ENCODE peak calls at places on chromosome 20, in six cellular contexts. One of them, this sample, is unnamed.

GRCh38 chr20:36666181-36666740 is 20.3 kb upstream of the SLA2 start:
- DNase-seq in activated CD8-positive, alpha-beta memory T cell treated with anti-CD3 and anti-CD28 coated beads for 24 hours: no peak
- DNase-seq in MCF 10A: peak
- DNase-seq in transverse colon: no peak
- DNase-seq in CD4-positive, alpha-beta T cell: no peak
- DNase-seq in stimulated activated CD4-positive, alpha-beta T cell treated with anti-CD3 and anti-CD28 coated beads, Interleukin-1b, Interleukin-23, amount 100 ng/mL, for 1 hour: no peak
- DNase-seq in this sample: no peak

GRCh38 chr20:32523613-32524218 is 61.4 kb downstream of the NOL4L start:
- DNase-seq in activated CD8-positive, alpha-beta memory T cell treated with anti-CD3 and anti-CD28 coated beads for 24 hours: no peak
- DNase-seq in CD4-positive, alpha-beta T cell: no peak
- DNase-seq in stimulated activated CD4-positive, alpha-beta T cell treated with anti-CD3 and anti-CD28 coated beads, Interleukin-1b, Interleukin-23, amount 100 ng/mL, for 1 hour: no peak
- DNase-seq in transverse colon: no peak
- DNase-seq in MCF 10A: no peak
- DNase-seq in this sample: no peak

GRCh38 chr20:50403565-50404418 is 106.4 kb upstream of the PTPN1 start:
- DNase-seq in transverse colon: no peak
- DNase-seq in MCF 10A: no peak
- DNase-seq in stimulated activated CD4-positive, alpha-beta T cell treated with anti-CD3 and anti-CD28 coated beads, Interleukin-1b, Interleukin-23, amount 100 ng/mL, for 1 hour: no peak
- DNase-seq in CD4-positive, alpha-beta T cell: no peak
- DNase-seq in activated CD8-positive, alpha-beta memory T cell treated with anti-CD3 and anti-CD28 coated beads for 24 hours: no peak
- DNase-seq in this sample: no peak

GRCh38 chr20:47586648-47587306 is 85.1 kb downstream of the NCOA3 start:
- DNase-seq in transverse colon: no peak
- DNase-seq in MCF 10A: no peak
- DNase-seq in activated CD8-positive, alpha-beta memory T cell treated with anti-CD3 and anti-CD28 coated beads for 24 hours: no peak
- DNase-seq in CD4-positive, alpha-beta T cell: no peak
- DNase-seq in stimulated activated CD4-positive, alpha-beta T cell treated with anti-CD3 and anti-CD28 coated beads, Interleukin-1b, Interleukin-23, amount 100 ng/mL, for 1 hour: no peak
- DNase-seq in this sample: no peak

GRCh38 chr20:64258071-64258823 is 2.7 kb downstream of the PCMTD2 start:
- DNase-seq in CD4-positive, alpha-beta T cell: no peak
- DNase-seq in stimulated activated CD4-positive, alpha-beta T cell treated with anti-CD3 and anti-CD28 coated beads, Interleukin-1b, Interleukin-23, amount 100 ng/mL, for 1 hour: no peak
- DNase-seq in transverse colon: no peak
- DNase-seq in MCF 10A: no peak
- DNase-seq in activated CD8-positive, alpha-beta memory T cell treated with anti-CD3 and anti-CD28 coated beads for 24 hours: no peak
- DNase-seq in this sample: no peak

GRCh38 chr20:41631826-41632225 is 13.6 kb upstream of the CHD6 start:
- DNase-seq in stimulated activated CD4-positive, alpha-beta T cell treated with anti-CD3 and anti-CD28 coated beads, Interleukin-1b, Interleukin-23, amount 100 ng/mL, for 1 hour: no peak
- DNase-seq in CD4-positive, alpha-beta T cell: no peak
- DNase-seq in activated CD8-positive, alpha-beta memory T cell treated with anti-CD3 and anti-CD28 coated beads for 24 hours: no peak
- DNase-seq in MCF 10A: peak
- DNase-seq in transverse colon: no peak
- DNase-seq in this sample: no peak

GRCh38 chr20:35006009-35006408 is 50.3 kb downstream of the MYH7B start:
- DNase-seq in activated CD8-positive, alpha-beta memory T cell treated with anti-CD3 and anti-CD28 coated beads for 24 hours: no peak
- DNase-seq in MCF 10A: no peak
- DNase-seq in stimulated activated CD4-positive, alpha-beta T cell treated with anti-CD3 and anti-CD28 coated beads, Interleukin-1b, Interleukin-23, amount 100 ng/mL, for 1 hour: no peak
- DNase-seq in CD4-positive, alpha-beta T cell: no peak
- DNase-seq in transverse colon: peak
- DNase-seq in this sample: no peak

GRCh38 chr20:30811896-30812671 is 445.4 kb upstream of the DEFB115 start:
- DNase-seq in transverse colon: no peak
- DNase-seq in activated CD8-positive, alpha-beta memory T cell treated with anti-CD3 and anti-CD28 coated beads for 24 hours: peak
- DNase-seq in CD4-positive, alpha-beta T cell: no peak
- DNase-seq in MCF 10A: no peak
- DNase-seq in stimulated activated CD4-positive, alpha-beta T cell treated with anti-CD3 and anti-CD28 coated beads, Interleukin-1b, Interleukin-23, amount 100 ng/mL, for 1 hour: no peak
- DNase-seq in this sample: no peak

GRCh38 chr20:21082584-21082983 is 23.6 kb downstream of the LINC00237 start:
- DNase-seq in MCF 10A: no peak
- DNase-seq in CD4-positive, alpha-beta T cell: no peak
- DNase-seq in transverse colon: no peak
- DNase-seq in stimulated activated CD4-positive, alpha-beta T cell treated with anti-CD3 and anti-CD28 coated beads, Interleukin-1b, Interleukin-23, amount 100 ng/mL, for 1 hour: no peak
- DNase-seq in activated CD8-positive, alpha-beta memory T cell treated with anti-CD3 and anti-CD28 coated beads for 24 hours: no peak
- DNase-seq in this sample: no peak

GRCh38 chr20:31606928-31607639 is 2.0 kb downstream of the ID1 start:
- DNase-seq in MCF 10A: peak
- DNase-seq in transverse colon: peak
- DNase-seq in activated CD8-positive, alpha-beta memory T cell treated with anti-CD3 and anti-CD28 coated beads for 24 hours: no peak
- DNase-seq in stimulated activated CD4-positive, alpha-beta T cell treated with anti-CD3 and anti-CD28 coated beads, Interleukin-1b, Interleukin-23, amount 100 ng/mL, for 1 hour: no peak
- DNase-seq in CD4-positive, alpha-beta T cell: no peak
- DNase-seq in this sample: peak

GRCh38 chr20:8154636-8155035 is 22.6 kb downstream of the PLCB1 start:
- DNase-seq in transverse colon: no peak
- DNase-seq in stimulated activated CD4-positive, alpha-beta T cell treated with anti-CD3 and anti-CD28 coated beads, Interleukin-1b, Interleukin-23, amount 100 ng/mL, for 1 hour: no peak
- DNase-seq in activated CD8-positive, alpha-beta memory T cell treated with anti-CD3 and anti-CD28 coated beads for 24 hours: no peak
- DNase-seq in CD4-positive, alpha-beta T cell: no peak
- DNase-seq in MCF 10A: peak
- DNase-seq in this sample: no peak

GRCh38 chr20:45965169-45966002 is 6.6 kb downstream of the ZNF335 start:
- DNase-seq in transverse colon: no peak
- DNase-seq in MCF 10A: no peak
- DNase-seq in stimulated activated CD4-positive, alpha-beta T cell treated with anti-CD3 and anti-CD28 coated beads, Interleukin-1b, Interleukin-23, amount 100 ng/mL, for 1 hour: no peak
- DNase-seq in CD4-positive, alpha-beta T cell: no peak
- DNase-seq in activated CD8-positive, alpha-beta memory T cell treated with anti-CD3 and anti-CD28 coated beads for 24 hours: no peak
- DNase-seq in this sample: no peak

GRCh38 chr20:58236612-58237317 is 8.3 kb upstream of the ANKRD60 start:
- DNase-seq in MCF 10A: peak
- DNase-seq in transverse colon: peak
- DNase-seq in activated CD8-positive, alpha-beta memory T cell treated with anti-CD3 and anti-CD28 coated beads for 24 hours: peak
- DNase-seq in stimulated activated CD4-positive, alpha-beta T cell treated with anti-CD3 and anti-CD28 coated beads, Interleukin-1b, Interleukin-23, amount 100 ng/mL, for 1 hour: peak
- DNase-seq in CD4-positive, alpha-beta T cell: peak
- DNase-seq in this sample: peak

GRCh38 chr20:61166324-61166723 is 85.7 kb upstream of the CDH4 start:
- DNase-seq in MCF 10A: no peak
- DNase-seq in transverse colon: no peak
- DNase-seq in CD4-positive, alpha-beta T cell: no peak
- DNase-seq in activated CD8-positive, alpha-beta memory T cell treated with anti-CD3 and anti-CD28 coated beads for 24 hours: no peak
- DNase-seq in stimulated activated CD4-positive, alpha-beta T cell treated with anti-CD3 and anti-CD28 coated beads, Interleukin-1b, Interleukin-23, amount 100 ng/mL, for 1 hour: no peak
- DNase-seq in this sample: peak

GRCh38 chr20:9301129-9302072 is 213.0 kb upstream of the LAMP5 start:
- DNase-seq in MCF 10A: peak
- DNase-seq in transverse colon: peak
- DNase-seq in CD4-positive, alpha-beta T cell: no peak
- DNase-seq in stimulated activated CD4-positive, alpha-beta T cell treated with anti-CD3 and anti-CD28 coated beads, Interleukin-1b, Interleukin-23, amount 100 ng/mL, for 1 hour: no peak
- DNase-seq in activated CD8-positive, alpha-beta memory T cell treated with anti-CD3 and anti-CD28 coated beads for 24 hours: no peak
- DNase-seq in this sample: no peak

GRCh38 chr20:51542033-51542893 is at the start of gene NFATC2:
- DNase-seq in activated CD8-positive, alpha-beta memory T cell treated with anti-CD3 and anti-CD28 coated beads for 24 hours: peak
- DNase-seq in transverse colon: peak
- DNase-seq in CD4-positive, alpha-beta T cell: peak
- DNase-seq in MCF 10A: no peak
- DNase-seq in stimulated activated CD4-positive, alpha-beta T cell treated with anti-CD3 and anti-CD28 coated beads, Interleukin-1b, Interleukin-23, amount 100 ng/mL, for 1 hour: no peak
- DNase-seq in this sample: peak

GRCh38 chr20:6305536-6305935 is 182.7 kb upstream of the FERMT1 start:
- DNase-seq in MCF 10A: no peak
- DNase-seq in activated CD8-positive, alpha-beta memory T cell treated with anti-CD3 and anti-CD28 coated beads for 24 hours: no peak
- DNase-seq in transverse colon: no peak
- DNase-seq in stimulated activated CD4-positive, alpha-beta T cell treated with anti-CD3 and anti-CD28 coated beads, Interleukin-1b, Interleukin-23, amount 100 ng/mL, for 1 hour: no peak
- DNase-seq in CD4-positive, alpha-beta T cell: no peak
- DNase-seq in this sample: no peak

GRCh38 chr20:2879148-2879547 is 5.9 kb downstream of the PTPRA start:
- DNase-seq in activated CD8-positive, alpha-beta memory T cell treated with anti-CD3 and anti-CD28 coated beads for 24 hours: no peak
- DNase-seq in CD4-positive, alpha-beta T cell: no peak
- DNase-seq in MCF 10A: peak
- DNase-seq in stimulated activated CD4-positive, alpha-beta T cell treated with anti-CD3 and anti-CD28 coated beads, Interleukin-1b, Interleukin-23, amount 100 ng/mL, for 1 hour: no peak
- DNase-seq in transverse colon: no peak
- DNase-seq in this sample: no peak

GRCh38 chr20:59598625-59599310 is 5.6 kb upstream of the PHACTR3 start:
- DNase-seq in CD4-positive, alpha-beta T cell: peak
- DNase-seq in activated CD8-positive, alpha-beta memory T cell treated with anti-CD3 and anti-CD28 coated beads for 24 hours: peak
- DNase-seq in transverse colon: peak
- DNase-seq in MCF 10A: peak
- DNase-seq in stimulated activated CD4-positive, alpha-beta T cell treated with anti-CD3 and anti-CD28 coated beads, Interleukin-1b, Interleukin-23, amount 100 ng/mL, for 1 hour: no peak
- DNase-seq in this sample: peak

GRCh38 chr20:36835025-36835424 is 40.9 kb upstream of the TLDC2 start:
- DNase-seq in stimulated activated CD4-positive, alpha-beta T cell treated with anti-CD3 and anti-CD28 coated beads, Interleukin-1b, Interleukin-23, amount 100 ng/mL, for 1 hour: no peak
- DNase-seq in MCF 10A: no peak
- DNase-seq in CD4-positive, alpha-beta T cell: no peak
- DNase-seq in transverse colon: no peak
- DNase-seq in activated CD8-positive, alpha-beta memory T cell treated with anti-CD3 and anti-CD28 coated beads for 24 hours: no peak
- DNase-seq in this sample: no peak

GRCh38 chr20:62776692-62777527 is 19.4 kb upstream of the MRGBP start:
- DNase-seq in MCF 10A: peak
- DNase-seq in CD4-positive, alpha-beta T cell: peak
- DNase-seq in activated CD8-positive, alpha-beta memory T cell treated with anti-CD3 and anti-CD28 coated beads for 24 hours: peak
- DNase-seq in transverse colon: peak
- DNase-seq in stimulated activated CD4-positive, alpha-beta T cell treated with anti-CD3 and anti-CD28 coated beads, Interleukin-1b, Interleukin-23, amount 100 ng/mL, for 1 hour: peak
- DNase-seq in this sample: no peak

GRCh38 chr20:57688864-57689263 is 21.0 kb downstream of the PMEPA1 start:
- DNase-seq in activated CD8-positive, alpha-beta memory T cell treated with anti-CD3 and anti-CD28 coated beads for 24 hours: no peak
- DNase-seq in transverse colon: no peak
- DNase-seq in CD4-positive, alpha-beta T cell: no peak
- DNase-seq in stimulated activated CD4-positive, alpha-beta T cell treated with anti-CD3 and anti-CD28 coated beads, Interleukin-1b, Interleukin-23, amount 100 ng/mL, for 1 hour: no peak
- DNase-seq in MCF 10A: no peak
- DNase-seq in this sample: no peak

GRCh38 chr20:14062786-14063185 is 67.5 kb downstream of the MACROD2 start:
- DNase-seq in transverse colon: no peak
- DNase-seq in CD4-positive, alpha-beta T cell: no peak
- DNase-seq in MCF 10A: peak
- DNase-seq in activated CD8-positive, alpha-beta memory T cell treated with anti-CD3 and anti-CD28 coated beads for 24 hours: no peak
- DNase-seq in stimulated activated CD4-positive, alpha-beta T cell treated with anti-CD3 and anti-CD28 coated beads, Interleukin-1b, Interleukin-23, amount 100 ng/mL, for 1 hour: no peak
- DNase-seq in this sample: no peak

GRCh38 chr20:44618318-44618731 is 33.2 kb downstream of the ADA start:
- DNase-seq in CD4-positive, alpha-beta T cell: peak
- DNase-seq in MCF 10A: no peak
- DNase-seq in stimulated activated CD4-positive, alpha-beta T cell treated with anti-CD3 and anti-CD28 coated beads, Interleukin-1b, Interleukin-23, amount 100 ng/mL, for 1 hour: no peak
- DNase-seq in transverse colon: peak
- DNase-seq in activated CD8-positive, alpha-beta memory T cell treated with anti-CD3 and anti-CD28 coated beads for 24 hours: peak
- DNase-seq in this sample: no peak

GRCh38 chr20:8094845-8095244 is 37.2 kb upstream of the PLCB1 start:
- DNase-seq in CD4-positive, alpha-beta T cell: no peak
- DNase-seq in transverse colon: no peak
- DNase-seq in stimulated activated CD4-positive, alpha-beta T cell treated with anti-CD3 and anti-CD28 coated beads, Interleukin-1b, Interleukin-23, amount 100 ng/mL, for 1 hour: no peak
- DNase-seq in activated CD8-positive, alpha-beta memory T cell treated with anti-CD3 and anti-CD28 coated beads for 24 hours: no peak
- DNase-seq in MCF 10A: peak
- DNase-seq in this sample: no peak

GRCh38 chr20:23625236-23625964 is 12.4 kb downstream of the CST3 start:
- DNase-seq in MCF 10A: no peak
- DNase-seq in transverse colon: no peak
- DNase-seq in CD4-positive, alpha-beta T cell: no peak
- DNase-seq in activated CD8-positive, alpha-beta memory T cell treated with anti-CD3 and anti-CD28 coated beads for 24 hours: no peak
- DNase-seq in stimulated activated CD4-positive, alpha-beta T cell treated with anti-CD3 and anti-CD28 coated beads, Interleukin-1b, Interleukin-23, amount 100 ng/mL, for 1 hour: no peak
- DNase-seq in this sample: no peak

GRCh38 chr20:47204008-47204745 is 152.3 kb downstream of the ZMYND8 start:
- DNase-seq in stimulated activated CD4-positive, alpha-beta T cell treated with anti-CD3 and anti-CD28 coated beads, Interleukin-1b, Interleukin-23, amount 100 ng/mL, for 1 hour: no peak
- DNase-seq in transverse colon: no peak
- DNase-seq in activated CD8-positive, alpha-beta memory T cell treated with anti-CD3 and anti-CD28 coated beads for 24 hours: no peak
- DNase-seq in MCF 10A: peak
- DNase-seq in CD4-positive, alpha-beta T cell: no peak
- DNase-seq in this sample: no peak

GRCh38 chr20:33991498-33991897 is 2.2 kb upstream of the RALY start:
- DNase-seq in stimulated activated CD4-positive, alpha-beta T cell treated with anti-CD3 and anti-CD28 coated beads, Interleukin-1b, Interleukin-23, amount 100 ng/mL, for 1 hour: no peak
- DNase-seq in MCF 10A: no peak
- DNase-seq in activated CD8-positive, alpha-beta memory T cell treated with anti-CD3 and anti-CD28 coated beads for 24 hours: no peak
- DNase-seq in transverse colon: no peak
- DNase-seq in CD4-positive, alpha-beta T cell: no peak
- DNase-seq in this sample: no peak

This sample was measured in Caki2.